ENCODE peak calls at places on chromosomes 11 and 22, in six cellular contexts. One of them, this sample, is unnamed. For H3K27me3, the result is how much of the 10 kb centered on the place peaks cover.

GRCh38 chr11:15927866-15928217 is 428.5 kb downstream of the SOX6 start:
- DNase-seq in dorsolateral prefrontal cortex: no peak
- DNase-seq in sigmoid colon: no peak
- DNase-seq in K562: no peak
- DNase-seq in fibroblast of lung: no peak
- DNase-seq in CD4-positive, alpha-beta T cell: no peak
- DNase-seq in this sample: no peak

GRCh38 chr22:50597097-50597496 is 3.5 kb upstream of the MAPK8IP2 start:
- DNase-seq in dorsolateral prefrontal cortex: no peak
- DNase-seq in sigmoid colon: no peak
- DNase-seq in K562: no peak
- DNase-seq in fibroblast of lung: no peak
- DNase-seq in CD4-positive, alpha-beta T cell: no peak
- DNase-seq in this sample: peak

GRCh38 chr11:60344146-60344545 is 17.1 kb downstream of the MS4A6E start:
- DNase-seq in dorsolateral prefrontal cortex: no peak
- DNase-seq in sigmoid colon: no peak
- DNase-seq in K562: no peak
- DNase-seq in fibroblast of lung: no peak
- DNase-seq in CD4-positive, alpha-beta T cell: no peak
- DNase-seq in this sample: no peak

GRCh38 chr11:78497309-78497708 is 77.4 kb downstream of the NARS2 start:
- DNase-seq in dorsolateral prefrontal cortex: no peak
- DNase-seq in sigmoid colon: no peak
- DNase-seq in K562: no peak
- DNase-seq in fibroblast of lung: no peak
- DNase-seq in CD4-positive, alpha-beta T cell: no peak
- DNase-seq in this sample: no peak

GRCh38 chr11:72781063-72781312 is 12.9 kb downstream of the STARD10 start:
- DNase-seq in dorsolateral prefrontal cortex: no peak
- DNase-seq in sigmoid colon: no peak
- DNase-seq in K562: no peak
- DNase-seq in fibroblast of lung: no peak
- DNase-seq in CD4-positive, alpha-beta T cell: peak
- DNase-seq in this sample: no peak

GRCh38 chr11:44726278-44727113 is at the start of gene TSPAN18:
- DNase-seq in dorsolateral prefrontal cortex: no peak
- DNase-seq in sigmoid colon: peak
- DNase-seq in K562: peak
- DNase-seq in fibroblast of lung: no peak
- DNase-seq in CD4-positive, alpha-beta T cell: peak
- DNase-seq in this sample: no peak

GRCh38 chr22:39947488-39948216 is 12.5 kb upstream of the TMA7B start:
- DNase-seq in dorsolateral prefrontal cortex: no peak
- DNase-seq in sigmoid colon: no peak
- DNase-seq in K562: no peak
- DNase-seq in fibroblast of lung: no peak
- DNase-seq in CD4-positive, alpha-beta T cell: no peak
- DNase-seq in this sample: no peak

GRCh38 chr11:47147250-47147649 is 29.4 kb downstream of the ARFGAP2 start:
- DNase-seq in dorsolateral prefrontal cortex: no peak
- DNase-seq in sigmoid colon: no peak
- DNase-seq in K562: no peak
- DNase-seq in fibroblast of lung: no peak
- DNase-seq in CD4-positive, alpha-beta T cell: no peak
- DNase-seq in this sample: no peak

GRCh38 chr11:116454020-116454645 is 318.7 kb downstream of the BUD13 start:
- DNase-seq in dorsolateral prefrontal cortex: peak
- DNase-seq in sigmoid colon: peak
- DNase-seq in K562: peak
- DNase-seq in fibroblast of lung: peak
- DNase-seq in CD4-positive, alpha-beta T cell: no peak
- DNase-seq in this sample: no peak

GRCh38 chr11:131584694-131585592 is 214.5 kb downstream of the NTM start:
- DNase-seq in dorsolateral prefrontal cortex: peak
- DNase-seq in sigmoid colon: no peak
- DNase-seq in K562: peak
- DNase-seq in fibroblast of lung: peak
- DNase-seq in CD4-positive, alpha-beta T cell: no peak
- DNase-seq in this sample: no peak

GRCh38 chr11:132821027-132821426 is 711.3 kb downstream of the OPCML start:
- DNase-seq in dorsolateral prefrontal cortex: no peak
- DNase-seq in sigmoid colon: no peak
- DNase-seq in K562: no peak
- DNase-seq in fibroblast of lung: no peak
- DNase-seq in CD4-positive, alpha-beta T cell: no peak
- DNase-seq in this sample: no peak

GRCh38 chr11:61699737-61700160 is 19.6 kb downstream of the DAGLA start:
- DNase-seq in dorsolateral prefrontal cortex: peak
- DNase-seq in sigmoid colon: peak
- DNase-seq in K562: no peak
- DNase-seq in fibroblast of lung: no peak
- DNase-seq in CD4-positive, alpha-beta T cell: no peak
- DNase-seq in this sample: no peak

GRCh38 chr22:24894998-24895397 is 51.5 kb downstream of the LHFPL7 start:
- DNase-seq in dorsolateral prefrontal cortex: no peak
- DNase-seq in sigmoid colon: peak
- DNase-seq in K562: no peak
- DNase-seq in fibroblast of lung: peak
- DNase-seq in CD4-positive, alpha-beta T cell: no peak
- DNase-seq in this sample: peak

GRCh38 chr11:94926698-94927237 is 46.6 kb downstream of the CWC15 start:
- DNase-seq in dorsolateral prefrontal cortex: peak
- DNase-seq in sigmoid colon: peak
- DNase-seq in K562: no peak
- DNase-seq in fibroblast of lung: peak
- DNase-seq in CD4-positive, alpha-beta T cell: no peak
- DNase-seq in this sample: peak

GRCh38 chr11:94925422-94926270 is 47.7 kb downstream of the CWC15 start:
- DNase-seq in dorsolateral prefrontal cortex: no peak
- DNase-seq in sigmoid colon: no peak
- DNase-seq in K562: no peak
- DNase-seq in fibroblast of lung: no peak
- DNase-seq in CD4-positive, alpha-beta T cell: no peak
- DNase-seq in this sample: no peak

GRCh38 chr11:94928146-94928995 is 45.0 kb downstream of the CWC15 start:
- DNase-seq in dorsolateral prefrontal cortex: no peak
- DNase-seq in sigmoid colon: no peak
- DNase-seq in K562: no peak
- DNase-seq in fibroblast of lung: no peak
- DNase-seq in CD4-positive, alpha-beta T cell: no peak
- DNase-seq in this sample: no peak

GRCh38 chr11:94924074-94925031 is 49.0 kb downstream of the CWC15 start:
- DNase-seq in dorsolateral prefrontal cortex: no peak
- DNase-seq in sigmoid colon: no peak
- DNase-seq in K562: no peak
- DNase-seq in fibroblast of lung: peak
- DNase-seq in CD4-positive, alpha-beta T cell: peak
- DNase-seq in this sample: no peak

DNA sequence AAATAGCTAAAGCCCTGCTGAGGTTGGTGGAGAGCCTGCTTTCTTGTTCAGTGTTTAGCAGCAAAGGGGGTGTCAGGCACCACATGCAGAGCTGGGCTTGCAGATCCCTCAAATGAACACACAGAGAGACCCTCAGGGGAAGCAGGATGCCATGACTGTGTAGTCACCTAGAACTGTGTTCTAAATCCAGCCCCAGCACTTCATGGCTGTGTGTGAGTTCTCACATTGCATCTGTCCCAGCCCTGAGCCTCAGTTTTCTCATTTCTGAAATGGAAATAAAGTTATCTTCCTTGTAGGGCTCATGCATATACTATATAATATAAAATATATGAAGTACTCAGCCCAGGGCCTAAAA is 47.1 kb downstream of the CWC15 start:
- DNase-seq in dorsolateral prefrontal cortex: no peak
- DNase-seq in sigmoid colon: no peak
- DNase-seq in K562: no peak
- DNase-seq in fibroblast of lung: no peak
- DNase-seq in CD4-positive, alpha-beta T cell: no peak
- DNase-seq in this sample: no peak
- H3K27ac ChIP-seq in dorsolateral prefrontal cortex: peak
- H3K27ac ChIP-seq in sigmoid colon: peak
- H3K27ac ChIP-seq in K562: no peak
- H3K27ac ChIP-seq in fibroblast of lung: peak
- H3K27ac ChIP-seq in CD4-positive, alpha-beta T cell: no peak
- H3K27ac ChIP-seq in this sample: peak

GRCh38 chr11:125179346-125179745 is 14.8 kb downstream of the PKNOX2 start:
- DNase-seq in dorsolateral prefrontal cortex: no peak
- DNase-seq in sigmoid colon: no peak
- DNase-seq in K562: no peak
- DNase-seq in fibroblast of lung: no peak
- DNase-seq in CD4-positive, alpha-beta T cell: no peak
- DNase-seq in this sample: no peak
- H3K27me3 ChIP-seq in dorsolateral prefrontal cortex: under half
- H3K27me3 ChIP-seq in sigmoid colon: under half
- H3K27me3 ChIP-seq in K562: half or more
- H3K27me3 ChIP-seq in fibroblast of lung: under half
- H3K27me3 ChIP-seq in CD4-positive, alpha-beta T cell: under half
- H3K27me3 ChIP-seq in this sample: under half

GRCh38 chr11:103108933-103109817 is at the start of gene DYNC2H1:
- DNase-seq in dorsolateral prefrontal cortex: peak
- DNase-seq in sigmoid colon: peak
- DNase-seq in K562: peak
- DNase-seq in fibroblast of lung: peak
- DNase-seq in CD4-positive, alpha-beta T cell: peak
- DNase-seq in this sample: peak

GRCh38 chr11:103112364-103112763 is 3.1 kb downstream of the DYNC2H1 start:
- DNase-seq in dorsolateral prefrontal cortex: no peak
- DNase-seq in sigmoid colon: no peak
- DNase-seq in K562: no peak
- DNase-seq in fibroblast of lung: peak
- DNase-seq in CD4-positive, alpha-beta T cell: no peak
- DNase-seq in this sample: no peak

GRCh38 chr11:103109818-103110388 is 677 bp downstream of the DYNC2H1 start:
- DNase-seq in dorsolateral prefrontal cortex: no peak
- DNase-seq in sigmoid colon: no peak
- DNase-seq in K562: no peak
- DNase-seq in fibroblast of lung: peak
- DNase-seq in CD4-positive, alpha-beta T cell: no peak
- DNase-seq in this sample: peak

GRCh38 chr11:103111400-103111799 is 2.2 kb downstream of the DYNC2H1 start:
- DNase-seq in dorsolateral prefrontal cortex: no peak
- DNase-seq in sigmoid colon: no peak
- DNase-seq in K562: no peak
- DNase-seq in fibroblast of lung: no peak
- DNase-seq in CD4-positive, alpha-beta T cell: no peak
- DNase-seq in this sample: no peak

GRCh38 chr11:103110406-103110805 is 1.2 kb downstream of the DYNC2H1 start:
- DNase-seq in dorsolateral prefrontal cortex: no peak
- DNase-seq in sigmoid colon: no peak
- DNase-seq in K562: no peak
- DNase-seq in fibroblast of lung: peak
- DNase-seq in CD4-positive, alpha-beta T cell: no peak
- DNase-seq in this sample: no peak
- TF ChIP-seq CTCF in dorsolateral prefrontal cortex: no peak
- TF ChIP-seq CTCF in sigmoid colon: no peak
- TF ChIP-seq CTCF in K562: no peak
- TF ChIP-seq CTCF in fibroblast of lung: peak
- TF ChIP-seq CTCF in CD4-positive, alpha-beta T cell: no peak
- TF ChIP-seq CTCF in this sample: no peak

GRCh38 chr11:74776546-74776945 is 27.9 kb downstream of the RNF169 start:
- DNase-seq in dorsolateral prefrontal cortex: no peak
- DNase-seq in sigmoid colon: no peak
- DNase-seq in K562: no peak
- DNase-seq in fibroblast of lung: no peak
- DNase-seq in CD4-positive, alpha-beta T cell: no peak
- DNase-seq in this sample: no peak
- H3K27ac ChIP-seq in dorsolateral prefrontal cortex: no peak
- H3K27ac ChIP-seq in sigmoid colon: no peak
- H3K27ac ChIP-seq in K562: no peak
- H3K27ac ChIP-seq in fibroblast of lung: no peak
- H3K27ac ChIP-seq in CD4-positive, alpha-beta T cell: no peak
- H3K27ac ChIP-seq in this sample: no peak

DNA sequence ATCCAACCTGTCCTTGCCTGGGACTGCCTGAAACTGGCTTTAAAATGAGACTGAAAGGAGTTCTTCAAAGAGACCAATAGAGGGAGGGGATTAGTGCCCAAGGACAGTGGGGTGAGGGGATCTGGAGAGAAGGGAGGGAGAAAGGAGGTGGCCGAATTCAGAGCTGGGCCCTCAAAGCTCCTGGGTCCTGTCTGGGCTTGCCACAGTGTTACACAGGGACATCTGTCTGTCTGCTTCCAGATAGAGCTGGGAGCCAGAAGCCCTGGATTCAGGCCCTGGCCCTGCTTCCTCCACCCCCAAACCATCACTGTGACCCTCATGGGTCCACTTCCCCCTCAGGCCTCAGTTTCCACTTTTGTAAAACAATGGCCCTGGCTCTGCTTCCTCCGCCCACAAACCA is 3.6 kb downstream of the KCNJ4 start:
- DNase-seq in dorsolateral prefrontal cortex: no peak
- DNase-seq in sigmoid colon: no peak
- DNase-seq in K562: no peak
- DNase-seq in fibroblast of lung: no peak
- DNase-seq in CD4-positive, alpha-beta T cell: no peak
- DNase-seq in this sample: no peak
- H3K27me3 ChIP-seq in dorsolateral prefrontal cortex: under half
- H3K27me3 ChIP-seq in sigmoid colon: under half
- H3K27me3 ChIP-seq in K562: under half
- H3K27me3 ChIP-seq in fibroblast of lung: under half
- H3K27me3 ChIP-seq in CD4-positive, alpha-beta T cell: under half
- H3K27me3 ChIP-seq in this sample: under half

GRCh38 chr11:66707486-66707885 is 21.5 kb downstream of the SPTBN2 start:
- DNase-seq in dorsolateral prefrontal cortex: no peak
- DNase-seq in sigmoid colon: no peak
- DNase-seq in K562: no peak
- DNase-seq in fibroblast of lung: no peak
- DNase-seq in CD4-positive, alpha-beta T cell: no peak
- DNase-seq in this sample: no peak

GRCh38 chr11:66706989-66707388 is 22.0 kb downstream of the SPTBN2 start:
- DNase-seq in dorsolateral prefrontal cortex: no peak
- DNase-seq in sigmoid colon: no peak
- DNase-seq in K562: no peak
- DNase-seq in fibroblast of lung: no peak
- DNase-seq in CD4-positive, alpha-beta T cell: no peak
- DNase-seq in this sample: no peak

GRCh38 chr11:66708701-66709100 is 20.3 kb downstream of the SPTBN2 start:
- DNase-seq in dorsolateral prefrontal cortex: no peak
- DNase-seq in sigmoid colon: no peak
- DNase-seq in K562: no peak
- DNase-seq in fibroblast of lung: no peak
- DNase-seq in CD4-positive, alpha-beta T cell: no peak
- DNase-seq in this sample: no peak

GRCh38 chr11:66705587-66706335 is 23.3 kb downstream of the SPTBN2 start:
- DNase-seq in dorsolateral prefrontal cortex: peak
- DNase-seq in sigmoid colon: no peak
- DNase-seq in K562: no peak
- DNase-seq in fibroblast of lung: no peak
- DNase-seq in CD4-positive, alpha-beta T cell: no peak
- DNase-seq in this sample: no peak

DNA sequence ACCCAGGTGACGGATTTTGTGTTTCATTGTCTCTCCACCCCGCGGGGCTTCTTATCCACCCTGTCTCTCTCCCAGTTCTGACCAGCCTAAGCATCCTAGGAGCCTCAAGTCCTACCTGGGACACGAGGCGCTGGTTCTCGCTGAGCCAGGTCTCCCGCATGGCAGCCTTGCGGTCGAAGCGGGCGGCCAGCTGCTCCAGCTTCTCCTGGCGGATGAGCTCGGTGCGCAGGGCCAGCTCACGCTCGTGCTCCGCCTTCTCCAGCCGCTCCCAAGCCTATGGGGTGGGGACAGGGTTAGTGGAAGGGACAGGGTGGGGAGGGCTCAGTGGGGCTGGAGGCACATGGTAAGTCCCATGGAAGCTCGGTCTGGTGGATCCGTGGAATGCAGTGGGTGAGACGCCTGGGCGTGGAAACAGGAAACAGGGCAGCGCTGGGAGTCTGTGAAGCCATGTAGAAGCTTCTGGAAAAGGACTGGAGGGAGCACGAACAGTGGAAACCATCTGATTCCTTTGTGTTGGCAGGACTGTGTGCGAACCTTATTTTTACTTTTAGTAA is 20.9 kb downstream of the SPTBN2 start:
- DNase-seq in dorsolateral prefrontal cortex: no peak
- DNase-seq in sigmoid colon: no peak
- DNase-seq in K562: no peak
- DNase-seq in fibroblast of lung: no peak
- DNase-seq in CD4-positive, alpha-beta T cell: no peak
- DNase-seq in this sample: no peak
- TF ChIP-seq CTCF in dorsolateral prefrontal cortex: no peak
- TF ChIP-seq CTCF in sigmoid colon: no peak
- TF ChIP-seq CTCF in K562: no peak
- TF ChIP-seq CTCF in fibroblast of lung: no peak
- TF ChIP-seq CTCF in CD4-positive, alpha-beta T cell: no peak
- TF ChIP-seq CTCF in this sample: no peak